ENCODE peak calls at places on chromosome X, in eight cellular contexts. S is Right ventricle myocardium superior; W is stimulated activated CD4-positive, alpha-beta T cell treated with anti-CD3 and anti-CD28 coated beads, Interleukin-1b, Interleukin-23, amount 100 ng/mL, for 4 hours; D is foreskin fibroblast; F is iPS-NIHi11; G is amygdala; Q is NCI-H1417; P is activated naive CD4-positive, alpha-beta T cell treated with anti-CD3 and anti-CD28 coated beads, Interleukin-2, amount 10 ng/mL, durations not matched to agents 7 days and 5 days. N is an unnamed sample.

GRCh38 chrX:70916754-70917153 is 8.2 kb upstream of the TEX11 start:
- DNase-seq in D (no peak), W (no peak), F (no peak), G (no peak), Q (no peak), S (no peak), P (no peak), N (no peak)

GRCh38 chrX:121084903-121085611 is 37.6 kb downstream of the GLUD2 start:
- DNase-seq in D (no peak), Q (no peak), S (no peak), F (no peak), G (no peak), W (no peak), P (no peak), N (no peak)

GRCh38 chrX:40368611-40369061 is 212.1 kb upstream of the ATP6AP2 start:
- DNase-seq in Q (no peak), D (no peak), S (no peak), W (no peak), F (no peak), P (no peak), G (no peak), N (no peak)

GRCh38 chrX:363621-364375 is 22.9 kb downstream of the PPP2R3B start:
- DNase-seq in Q (no peak), S (peak), P (no peak), F (no peak), W (no peak), G (no peak), D (no peak), N (no peak)

GRCh38 chrX:71615954-71616353 is 2.4 kb downstream of the CXCR3 start:
- DNase-seq in S (no peak), G (no peak), D (no peak), Q (no peak), P (no peak), F (no peak), W (no peak), N (no peak)

GRCh38 chrX:57573754-57574153 is 18.1 kb upstream of the ZXDB start:
- DNase-seq in P (peak), F (no peak), S (no peak), W (no peak), D (no peak), G (no peak), Q (peak), N (no peak)

GRCh38 chrX:57044226-57044625 is 48.9 kb upstream of the SPIN3 start:
- DNase-seq in F (no peak), W (no peak), Q (no peak), D (no peak), P (no peak), S (no peak), G (no peak), N (no peak)

GRCh38 chrX:104112326-104112951 is at the start of gene ZCCHC18:
- DNase-seq in P (peak), Q (peak), S (peak), F (peak), G (peak), D (peak), W (no peak), N (no peak)

GRCh38 chrX:77788050-77788449 is 2.0 kb upstream of the ATRX start:
- DNase-seq in F (peak), W (no peak), Q (no peak), P (peak), S (no peak), D (peak), G (no peak), N (no peak)

N was measured in stimulated activated CD8-positive, alpha-beta memory T cell treated with anti-CD3 and anti-CD28 coated beads, Interleukin-7, amount 100 ng/mL, for 24 hours.